ENCODE peak calls at places on chromosomes 6 and 20, in four cellular contexts. G, C, O and B are unnamed samples.

GRCh38 chr6:131460603-131460995 is 112.4 kb upstream of the ARG1 start:
- DNase-seq in G (peak; percentile 1), C (no peak), O (peak; percentile 47), B (no peak)

GRCh38 chr20:47188540-47188939 is 168.0 kb downstream of the ZMYND8 start:
- DNase-seq in G (no peak), C (no peak), O (no peak), B (no peak)

GRCh38 chr6:157714153-157714490 is 108.9 kb upstream of the SNX9 start:
- DNase-seq in G (peak; percentile 40), C (no peak), O (no peak), B (no peak)

GRCh38 chr6:23311211-23311610 is 741.8 kb downstream of the HDGFL1 start:
- DNase-seq in G (no peak), C (no peak), O (no peak), B (no peak)

GRCh38 chr6:111823831-111824607 is 49.2 kb downstream of the FYN start:
- DNase-seq in G (peak; percentile 77), C (no peak), O (peak; percentile 32), B (no peak)

GRCh38 chr6:41371461-41371991 is 36.1 kb downstream of the NCR2 start:
- DNase-seq in G (peak; percentile 55), C (no peak), O (no peak), B (peak; percentile 46)

GRCh38 chr6:9825526-9825925 is 589.3 kb downstream of the TFAP2A start:
- DNase-seq in G (no peak), C (no peak), O (no peak), B (no peak)

GRCh38 chr6:45587229-45588060 is 209.7 kb upstream of the SUPT3H start:
- DNase-seq in G (no peak), C (no peak), O (no peak), B (no peak)

GRCh38 chr6:163950159-163950558 is 535.6 kb downstream of the QKI start:
- DNase-seq in G (no peak), C (no peak), O (no peak), B (no peak)

GRCh38 chr20:60203451-60203850 is 245.2 kb downstream of the CDH26 start:
- DNase-seq in G (no peak), C (no peak), O (no peak), B (no peak)

GRCh38 chr6:81759782-81760181 is 7.3 kb upstream of the TENT5A start:
- DNase-seq in G (peak; percentile 56), C (no peak), O (no peak), B (no peak)

GRCh38 chr6:14401181-14401745 is 283.7 kb downstream of the CD83 start:
- DNase-seq in G (no peak), C (no peak), O (no peak), B (no peak)

GRCh38 chr6:31070711-31071197 is 41.6 kb downstream of the C6orf15 start:
- DNase-seq in G (peak; percentile 89), C (no peak), O (no peak), B (no peak)

GRCh38 chr6:90471297-90471696 is 115.6 kb downstream of the MAP3K7 start:
- DNase-seq in G (no peak), C (no peak), O (no peak), B (no peak)

GRCh38 chr6:17630511-17631073 is 30.5 kb downstream of the FAM8A1 start:
- DNase-seq in G (no peak), C (no peak), O (no peak), B (no peak)

GRCh38 chr6:20696676-20697075 is 162.4 kb downstream of the CDKAL1 start:
- DNase-seq in G (peak; percentile 84), C (no peak), O (peak; percentile 81), B (no peak)

GRCh38 chr6:139540276-139540675 is 165.8 kb upstream of the CITED2 start:
- DNase-seq in G (peak; percentile 61), C (no peak), O (no peak), B (no peak)

GRCh38 chr6:11535801-11536230 is 1.7 kb upstream of the TMEM170B start:
- DNase-seq in G (peak; percentile 46), C (no peak), O (peak; percentile 29), B (no peak)

GRCh38 chr6:13531956-13532355 is 42.4 kb upstream of the SIRT5 start:
- DNase-seq in G (no peak), C (no peak), O (no peak), B (no peak)

GRCh38 chr6:26304213-26305096 is 60.5 kb upstream of the BTN3A2 start:
- DNase-seq in G (peak; percentile 87), C (no peak), O (peak; percentile 78), B (peak; percentile 75)